ENCODE peak calls at places on chromosomes 11 and 22, in eight cellular contexts. One of them, this sample, is unnamed.

GRCh38 chr22:28795932-28796856 is 4.2 kb downstream of the XBP1 start:
- DNase-seq in nephron progenitor cell: no peak
- DNase-seq in MCF 10A: no peak
- DNase-seq in astrocyte of the spinal cord: no peak
- DNase-seq in neural crest cell: no peak
- DNase-seq in cardiac fibroblast: no peak
- DNase-seq in stomach: no peak
- DNase-seq in brain microvascular endothelial cell: no peak
- DNase-seq in this sample: no peak

GRCh38 chr22:23251445-23252093 is 71.3 kb downstream of the BCR start:
- DNase-seq in nephron progenitor cell: no peak
- DNase-seq in MCF 10A: peak
- DNase-seq in astrocyte of the spinal cord: no peak
- DNase-seq in neural crest cell: no peak
- DNase-seq in cardiac fibroblast: peak
- DNase-seq in stomach: peak
- DNase-seq in brain microvascular endothelial cell: no peak
- DNase-seq in this sample: no peak

GRCh38 chr11:109857637-109858036 is 235.6 kb upstream of the ZC3H12C start:
- DNase-seq in nephron progenitor cell: no peak
- DNase-seq in MCF 10A: no peak
- DNase-seq in astrocyte of the spinal cord: no peak
- DNase-seq in neural crest cell: no peak
- DNase-seq in cardiac fibroblast: no peak
- DNase-seq in stomach: no peak
- DNase-seq in brain microvascular endothelial cell: no peak
- DNase-seq in this sample: no peak

GRCh38 chr22:48961705-48962104 is 866.0 kb downstream of the BRD1 start:
- DNase-seq in nephron progenitor cell: no peak
- DNase-seq in MCF 10A: no peak
- DNase-seq in astrocyte of the spinal cord: no peak
- DNase-seq in neural crest cell: no peak
- DNase-seq in cardiac fibroblast: no peak
- DNase-seq in stomach: no peak
- DNase-seq in brain microvascular endothelial cell: no peak
- DNase-seq in this sample: no peak

GRCh38 chr11:115267228-115267627 is 237.0 kb downstream of the CADM1 start:
- DNase-seq in nephron progenitor cell: no peak
- DNase-seq in MCF 10A: no peak
- DNase-seq in astrocyte of the spinal cord: no peak
- DNase-seq in neural crest cell: no peak
- DNase-seq in cardiac fibroblast: no peak
- DNase-seq in stomach: no peak
- DNase-seq in brain microvascular endothelial cell: no peak
- DNase-seq in this sample: no peak

GRCh38 chr11:118632577-118633318 is 25.3 kb downstream of the PHLDB1 start:
- DNase-seq in nephron progenitor cell: no peak
- DNase-seq in MCF 10A: no peak
- DNase-seq in astrocyte of the spinal cord: no peak
- DNase-seq in neural crest cell: no peak
- DNase-seq in cardiac fibroblast: no peak
- DNase-seq in stomach: no peak
- DNase-seq in brain microvascular endothelial cell: no peak
- DNase-seq in this sample: no peak

GRCh38 chr11:46896719-46897406 is 21.5 kb downstream of the LRP4 start:
- DNase-seq in nephron progenitor cell: no peak
- DNase-seq in MCF 10A: peak
- DNase-seq in astrocyte of the spinal cord: peak
- DNase-seq in neural crest cell: no peak
- DNase-seq in cardiac fibroblast: peak
- DNase-seq in stomach: no peak
- DNase-seq in brain microvascular endothelial cell: peak
- DNase-seq in this sample: no peak

GRCh38 chr11:2770556-2771301 is 70.9 kb upstream of the KCNQ1OT1 start:
- DNase-seq in nephron progenitor cell: no peak
- DNase-seq in MCF 10A: no peak
- DNase-seq in astrocyte of the spinal cord: no peak
- DNase-seq in neural crest cell: no peak
- DNase-seq in cardiac fibroblast: no peak
- DNase-seq in stomach: peak
- DNase-seq in brain microvascular endothelial cell: no peak
- DNase-seq in this sample: peak

GRCh38 chr22:38271927-38272372 is 860 bp downstream of the TMEM184B start:
- DNase-seq in nephron progenitor cell: no peak
- DNase-seq in MCF 10A: no peak
- DNase-seq in astrocyte of the spinal cord: no peak
- DNase-seq in neural crest cell: no peak
- DNase-seq in cardiac fibroblast: no peak
- DNase-seq in stomach: peak
- DNase-seq in brain microvascular endothelial cell: no peak
- DNase-seq in this sample: no peak

GRCh38 chr11:133825666-133826065 is 19.6 kb downstream of the SPATA19 start:
- DNase-seq in nephron progenitor cell: no peak
- DNase-seq in MCF 10A: no peak
- DNase-seq in astrocyte of the spinal cord: no peak
- DNase-seq in neural crest cell: no peak
- DNase-seq in cardiac fibroblast: no peak
- DNase-seq in stomach: no peak
- DNase-seq in brain microvascular endothelial cell: no peak
- DNase-seq in this sample: no peak

GRCh38 chr11:46855167-46855566 is 9.1 kb upstream of the CKAP5 start:
- DNase-seq in nephron progenitor cell: no peak
- DNase-seq in MCF 10A: no peak
- DNase-seq in astrocyte of the spinal cord: no peak
- DNase-seq in neural crest cell: no peak
- DNase-seq in cardiac fibroblast: peak
- DNase-seq in stomach: no peak
- DNase-seq in brain microvascular endothelial cell: peak
- DNase-seq in this sample: no peak

GRCh38 chr11:34840736-34841386 is 75.3 kb downstream of the APIP start:
- DNase-seq in nephron progenitor cell: no peak
- DNase-seq in MCF 10A: peak
- DNase-seq in astrocyte of the spinal cord: no peak
- DNase-seq in neural crest cell: no peak
- DNase-seq in cardiac fibroblast: peak
- DNase-seq in stomach: peak
- DNase-seq in brain microvascular endothelial cell: no peak
- DNase-seq in this sample: no peak

GRCh38 chr11:96103102-96103501 is 179.2 kb upstream of the MTMR2 start:
- DNase-seq in nephron progenitor cell: no peak
- DNase-seq in MCF 10A: no peak
- DNase-seq in astrocyte of the spinal cord: no peak
- DNase-seq in neural crest cell: no peak
- DNase-seq in cardiac fibroblast: peak
- DNase-seq in stomach: no peak
- DNase-seq in brain microvascular endothelial cell: no peak
- DNase-seq in this sample: no peak

GRCh38 chr11:79762271-79762935 is 321.6 kb upstream of the TENM4 start:
- DNase-seq in nephron progenitor cell: no peak
- DNase-seq in MCF 10A: peak
- DNase-seq in astrocyte of the spinal cord: no peak
- DNase-seq in neural crest cell: no peak
- DNase-seq in cardiac fibroblast: no peak
- DNase-seq in stomach: no peak
- DNase-seq in brain microvascular endothelial cell: peak
- DNase-seq in this sample: no peak

GRCh38 chr22:18091916-18092526 is 14.2 kb downstream of the PEX26 start:
- DNase-seq in nephron progenitor cell: no peak
- DNase-seq in MCF 10A: peak
- DNase-seq in astrocyte of the spinal cord: peak
- DNase-seq in neural crest cell: no peak
- DNase-seq in cardiac fibroblast: peak
- DNase-seq in stomach: peak
- DNase-seq in brain microvascular endothelial cell: no peak
- DNase-seq in this sample: no peak

GRCh38 chr11:70511345-70511744 is 113.0 kb downstream of the CTTN start:
- DNase-seq in nephron progenitor cell: no peak
- DNase-seq in MCF 10A: no peak
- DNase-seq in astrocyte of the spinal cord: no peak
- DNase-seq in neural crest cell: no peak
- DNase-seq in cardiac fibroblast: no peak
- DNase-seq in stomach: no peak
- DNase-seq in brain microvascular endothelial cell: no peak
- DNase-seq in this sample: no peak
- TF ChIP-seq CTCF in nephron progenitor cell: no peak
- TF ChIP-seq CTCF in MCF 10A: no peak
- TF ChIP-seq CTCF in astrocyte of the spinal cord: peak
- TF ChIP-seq CTCF in neural crest cell: peak
- TF ChIP-seq CTCF in cardiac fibroblast: no peak
- TF ChIP-seq CTCF in stomach: no peak
- TF ChIP-seq CTCF in brain microvascular endothelial cell: peak
- TF ChIP-seq CTCF in this sample: no peak

GRCh38 chr11:67389477-67389876 is 2.3 kb upstream of the RAD9A start:
- DNase-seq in nephron progenitor cell: peak
- DNase-seq in MCF 10A: no peak
- DNase-seq in astrocyte of the spinal cord: no peak
- DNase-seq in neural crest cell: peak
- DNase-seq in cardiac fibroblast: no peak
- DNase-seq in stomach: peak
- DNase-seq in brain microvascular endothelial cell: no peak
- DNase-seq in this sample: peak
- TF ChIP-seq CTCF in nephron progenitor cell: peak
- TF ChIP-seq CTCF in MCF 10A: peak
- TF ChIP-seq CTCF in astrocyte of the spinal cord: peak
- TF ChIP-seq CTCF in neural crest cell: peak
- TF ChIP-seq CTCF in cardiac fibroblast: peak
- TF ChIP-seq CTCF in stomach: no peak
- TF ChIP-seq CTCF in brain microvascular endothelial cell: peak
- TF ChIP-seq CTCF in this sample: peak

GRCh38 chr11:64489831-64490441 is 101.1 kb upstream of the SLC22A12 start:
- DNase-seq in nephron progenitor cell: peak
- DNase-seq in MCF 10A: peak
- DNase-seq in astrocyte of the spinal cord: peak
- DNase-seq in neural crest cell: peak
- DNase-seq in cardiac fibroblast: peak
- DNase-seq in stomach: peak
- DNase-seq in brain microvascular endothelial cell: peak
- DNase-seq in this sample: peak
- TF ChIP-seq CTCF in nephron progenitor cell: peak
- TF ChIP-seq CTCF in MCF 10A: peak
- TF ChIP-seq CTCF in astrocyte of the spinal cord: peak
- TF ChIP-seq CTCF in neural crest cell: peak
- TF ChIP-seq CTCF in cardiac fibroblast: peak
- TF ChIP-seq CTCF in stomach: no peak
- TF ChIP-seq CTCF in brain microvascular endothelial cell: peak
- TF ChIP-seq CTCF in this sample: peak

DNA sequence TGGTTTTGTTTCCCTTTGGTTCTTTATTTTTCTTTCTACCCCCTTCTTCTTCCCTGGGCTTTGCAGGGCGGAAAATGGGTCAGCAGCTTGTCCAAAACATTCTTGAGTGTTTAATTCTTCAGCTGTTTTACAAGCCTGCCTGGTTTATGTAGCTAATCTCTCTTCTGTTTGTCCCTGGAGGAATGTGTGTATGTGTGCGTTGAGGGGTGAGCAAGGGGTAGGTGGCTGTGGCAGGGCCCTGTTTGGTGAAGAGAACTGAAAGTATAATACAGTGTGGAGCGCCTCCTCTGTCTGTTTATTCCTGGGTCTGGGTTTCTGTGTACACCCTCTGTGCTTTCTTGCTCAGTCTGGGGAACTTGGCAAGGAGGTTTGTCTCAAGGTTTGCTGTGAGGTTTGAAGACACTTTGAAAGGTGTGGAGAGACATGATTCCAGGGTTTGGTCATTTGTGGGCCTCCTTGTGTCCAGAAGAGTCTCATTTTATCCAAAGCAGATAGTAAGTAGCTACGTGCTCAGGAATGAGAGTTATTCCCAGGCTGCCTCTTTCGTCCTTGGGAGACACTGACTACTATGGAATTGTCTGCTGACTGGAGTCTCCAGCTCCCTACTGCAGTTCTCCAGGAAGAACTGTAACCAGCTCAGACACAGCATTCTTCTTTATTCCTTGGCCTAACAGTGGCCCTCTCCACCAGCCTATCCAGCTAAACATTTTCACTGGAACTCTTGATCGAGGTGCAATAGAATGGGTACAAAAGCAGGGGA is 175.6 kb downstream of the ADAMTS15 start:
- DNase-seq in nephron progenitor cell: no peak
- DNase-seq in MCF 10A: no peak
- DNase-seq in astrocyte of the spinal cord: peak
- DNase-seq in neural crest cell: no peak
- DNase-seq in cardiac fibroblast: no peak
- DNase-seq in stomach: no peak
- DNase-seq in brain microvascular endothelial cell: no peak
- DNase-seq in this sample: no peak
- TF ChIP-seq CTCF in nephron progenitor cell: no peak
- TF ChIP-seq CTCF in MCF 10A: no peak
- TF ChIP-seq CTCF in astrocyte of the spinal cord: peak
- TF ChIP-seq CTCF in neural crest cell: no peak
- TF ChIP-seq CTCF in cardiac fibroblast: peak
- TF ChIP-seq CTCF in stomach: no peak
- TF ChIP-seq CTCF in brain microvascular endothelial cell: peak
- TF ChIP-seq CTCF in this sample: no peak

GRCh38 chr11:68411501-68411991 is 49.0 kb upstream of the PPP6R3 start:
- DNase-seq in nephron progenitor cell: no peak
- DNase-seq in MCF 10A: no peak
- DNase-seq in astrocyte of the spinal cord: no peak
- DNase-seq in neural crest cell: no peak
- DNase-seq in cardiac fibroblast: no peak
- DNase-seq in stomach: peak
- DNase-seq in brain microvascular endothelial cell: no peak
- DNase-seq in this sample: no peak
- TF ChIP-seq CTCF in nephron progenitor cell: no peak
- TF ChIP-seq CTCF in MCF 10A: no peak
- TF ChIP-seq CTCF in astrocyte of the spinal cord: no peak
- TF ChIP-seq CTCF in neural crest cell: no peak
- TF ChIP-seq CTCF in cardiac fibroblast: no peak
- TF ChIP-seq CTCF in stomach: no peak
- TF ChIP-seq CTCF in brain microvascular endothelial cell: no peak
- TF ChIP-seq CTCF in this sample: no peak

GRCh38 chr11:72333657-72334056 is 89.7 kb upstream of the PHOX2A start:
- DNase-seq in nephron progenitor cell: peak
- DNase-seq in MCF 10A: no peak
- DNase-seq in astrocyte of the spinal cord: peak
- DNase-seq in neural crest cell: no peak
- DNase-seq in cardiac fibroblast: no peak
- DNase-seq in stomach: no peak
- DNase-seq in brain microvascular endothelial cell: no peak
- DNase-seq in this sample: no peak
- TF ChIP-seq CTCF in nephron progenitor cell: no peak
- TF ChIP-seq CTCF in MCF 10A: no peak
- TF ChIP-seq CTCF in astrocyte of the spinal cord: peak
- TF ChIP-seq CTCF in neural crest cell: peak
- TF ChIP-seq CTCF in cardiac fibroblast: no peak
- TF ChIP-seq CTCF in stomach: no peak
- TF ChIP-seq CTCF in brain microvascular endothelial cell: peak
- TF ChIP-seq CTCF in this sample: no peak

GRCh38 chr11:83779876-83780275 is 493.7 kb upstream of the CCDC90B start:
- DNase-seq in nephron progenitor cell: no peak
- DNase-seq in MCF 10A: no peak
- DNase-seq in astrocyte of the spinal cord: no peak
- DNase-seq in neural crest cell: no peak
- DNase-seq in cardiac fibroblast: no peak
- DNase-seq in stomach: no peak
- DNase-seq in brain microvascular endothelial cell: no peak
- DNase-seq in this sample: no peak
- TF ChIP-seq CTCF in nephron progenitor cell: no peak
- TF ChIP-seq CTCF in MCF 10A: no peak
- TF ChIP-seq CTCF in astrocyte of the spinal cord: no peak
- TF ChIP-seq CTCF in neural crest cell: no peak
- TF ChIP-seq CTCF in cardiac fibroblast: no peak
- TF ChIP-seq CTCF in stomach: no peak
- TF ChIP-seq CTCF in brain microvascular endothelial cell: no peak
- TF ChIP-seq CTCF in this sample: no peak

GRCh38 chr11:124971810-124972209 is 17.8 kb downstream of the CCDC15 start:
- DNase-seq in nephron progenitor cell: no peak
- DNase-seq in MCF 10A: no peak
- DNase-seq in astrocyte of the spinal cord: no peak
- DNase-seq in neural crest cell: no peak
- DNase-seq in cardiac fibroblast: no peak
- DNase-seq in stomach: no peak
- DNase-seq in brain microvascular endothelial cell: no peak
- DNase-seq in this sample: no peak

GRCh38 chr11:124970925-124971324 is 16.9 kb downstream of the CCDC15 start:
- DNase-seq in nephron progenitor cell: no peak
- DNase-seq in MCF 10A: peak
- DNase-seq in astrocyte of the spinal cord: peak
- DNase-seq in neural crest cell: no peak
- DNase-seq in cardiac fibroblast: peak
- DNase-seq in stomach: no peak
- DNase-seq in brain microvascular endothelial cell: peak
- DNase-seq in this sample: no peak
- TF ChIP-seq CTCF in nephron progenitor cell: no peak
- TF ChIP-seq CTCF in MCF 10A: peak
- TF ChIP-seq CTCF in astrocyte of the spinal cord: no peak
- TF ChIP-seq CTCF in neural crest cell: no peak
- TF ChIP-seq CTCF in cardiac fibroblast: no peak
- TF ChIP-seq CTCF in stomach: no peak
- TF ChIP-seq CTCF in brain microvascular endothelial cell: peak
- TF ChIP-seq CTCF in this sample: no peak